ENCODE peak calls at places on chromosomes 5 and 9, in eight cellular contexts. One of them, this sample, is unnamed.

GRCh38 chr5:116382025-116382873 is 192.4 kb downstream of the SEMA6A start:
- DNase-seq in GM06990: no peak
- DNase-seq in stomach: no peak
- DNase-seq in tibial nerve: no peak
- DNase-seq in PC-9: no peak
- DNase-seq in CD4-positive, CD25-positive, alpha-beta regulatory T cell: no peak
- DNase-seq in cardiac muscle cell: no peak
- DNase-seq in bronchial epithelial cell: no peak
- DNase-seq in this sample: no peak

GRCh38 chr5:68270576-68270975 is 55.0 kb downstream of the PIK3R1 start:
- DNase-seq in GM06990: no peak
- DNase-seq in stomach: no peak
- DNase-seq in tibial nerve: no peak
- DNase-seq in PC-9: no peak
- DNase-seq in CD4-positive, CD25-positive, alpha-beta regulatory T cell: no peak
- DNase-seq in cardiac muscle cell: no peak
- DNase-seq in bronchial epithelial cell: no peak
- DNase-seq in this sample: no peak

GRCh38 chr9:136085815-136086212 is 9.3 kb downstream of the NACC2 start:
- DNase-seq in GM06990: peak; percentile 1
- DNase-seq in stomach: peak; percentile 89
- DNase-seq in tibial nerve: no peak
- DNase-seq in PC-9: no peak
- DNase-seq in CD4-positive, CD25-positive, alpha-beta regulatory T cell: no peak
- DNase-seq in cardiac muscle cell: no peak
- DNase-seq in bronchial epithelial cell: no peak
- DNase-seq in this sample: no peak

GRCh38 chr9:35791321-35791921 is at the start of gene NPR2:
- DNase-seq in GM06990: no peak
- DNase-seq in stomach: no peak
- DNase-seq in tibial nerve: no peak
- DNase-seq in PC-9: no peak
- DNase-seq in CD4-positive, CD25-positive, alpha-beta regulatory T cell: no peak
- DNase-seq in cardiac muscle cell: peak; percentile 78
- DNase-seq in bronchial epithelial cell: no peak
- DNase-seq in this sample: no peak

GRCh38 chr5:127871448-127872153 is 168.4 kb downstream of the CCDC192 start:
- DNase-seq in GM06990: no peak
- DNase-seq in stomach: no peak
- DNase-seq in tibial nerve: no peak
- DNase-seq in PC-9: peak; percentile 88
- DNase-seq in CD4-positive, CD25-positive, alpha-beta regulatory T cell: no peak
- DNase-seq in cardiac muscle cell: no peak
- DNase-seq in bronchial epithelial cell: peak; percentile 83
- DNase-seq in this sample: no peak

GRCh38 chr5:122078116-122078865 is at the start of gene LOX:
- DNase-seq in GM06990: no peak
- DNase-seq in stomach: peak; percentile 50
- DNase-seq in tibial nerve: peak; percentile 68
- DNase-seq in PC-9: peak; percentile 57
- DNase-seq in CD4-positive, CD25-positive, alpha-beta regulatory T cell: no peak
- DNase-seq in cardiac muscle cell: peak; percentile 74
- DNase-seq in bronchial epithelial cell: peak; percentile 49
- DNase-seq in this sample: peak; percentile 86

GRCh38 chr5:2817031-2817603 is 65.6 kb upstream of the IRX2 start:
- DNase-seq in GM06990: no peak
- DNase-seq in stomach: no peak
- DNase-seq in tibial nerve: no peak
- DNase-seq in PC-9: no peak
- DNase-seq in CD4-positive, CD25-positive, alpha-beta regulatory T cell: no peak
- DNase-seq in cardiac muscle cell: no peak
- DNase-seq in bronchial epithelial cell: no peak
- DNase-seq in this sample: no peak

GRCh38 chr5:107592515-107592914 is 78.2 kb downstream of the EFNA5 start:
- DNase-seq in GM06990: no peak
- DNase-seq in stomach: no peak
- DNase-seq in tibial nerve: no peak
- DNase-seq in PC-9: no peak
- DNase-seq in CD4-positive, CD25-positive, alpha-beta regulatory T cell: no peak
- DNase-seq in cardiac muscle cell: peak; percentile 14
- DNase-seq in bronchial epithelial cell: no peak
- DNase-seq in this sample: no peak

GRCh38 chr9:111108946-111109345 is 70.7 kb upstream of the LPAR1 start:
- DNase-seq in GM06990: no peak
- DNase-seq in stomach: no peak
- DNase-seq in tibial nerve: no peak
- DNase-seq in PC-9: no peak
- DNase-seq in CD4-positive, CD25-positive, alpha-beta regulatory T cell: no peak
- DNase-seq in cardiac muscle cell: no peak
- DNase-seq in bronchial epithelial cell: no peak
- DNase-seq in this sample: no peak

GRCh38 chr9:38432922-38433510 is 8.8 kb upstream of the IGFBPL1 start:
- DNase-seq in GM06990: no peak
- DNase-seq in stomach: no peak
- DNase-seq in tibial nerve: no peak
- DNase-seq in PC-9: peak; percentile 34
- DNase-seq in CD4-positive, CD25-positive, alpha-beta regulatory T cell: peak; percentile 46
- DNase-seq in cardiac muscle cell: peak; percentile 53
- DNase-seq in bronchial epithelial cell: peak; percentile 47
- DNase-seq in this sample: peak; percentile 57

GRCh38 chr9:93677641-93678136 is 101.3 kb downstream of the PHF2 start:
- DNase-seq in GM06990: no peak
- DNase-seq in stomach: no peak
- DNase-seq in tibial nerve: no peak
- DNase-seq in PC-9: no peak
- DNase-seq in CD4-positive, CD25-positive, alpha-beta regulatory T cell: no peak
- DNase-seq in cardiac muscle cell: no peak
- DNase-seq in bronchial epithelial cell: no peak
- DNase-seq in this sample: no peak

GRCh38 chr9:93194584-93194983 is 10.6 kb downstream of the WNK2 start:
- DNase-seq in GM06990: no peak
- DNase-seq in stomach: no peak
- DNase-seq in tibial nerve: no peak
- DNase-seq in PC-9: no peak
- DNase-seq in CD4-positive, CD25-positive, alpha-beta regulatory T cell: no peak
- DNase-seq in cardiac muscle cell: no peak
- DNase-seq in bronchial epithelial cell: no peak
- DNase-seq in this sample: no peak

DNA sequence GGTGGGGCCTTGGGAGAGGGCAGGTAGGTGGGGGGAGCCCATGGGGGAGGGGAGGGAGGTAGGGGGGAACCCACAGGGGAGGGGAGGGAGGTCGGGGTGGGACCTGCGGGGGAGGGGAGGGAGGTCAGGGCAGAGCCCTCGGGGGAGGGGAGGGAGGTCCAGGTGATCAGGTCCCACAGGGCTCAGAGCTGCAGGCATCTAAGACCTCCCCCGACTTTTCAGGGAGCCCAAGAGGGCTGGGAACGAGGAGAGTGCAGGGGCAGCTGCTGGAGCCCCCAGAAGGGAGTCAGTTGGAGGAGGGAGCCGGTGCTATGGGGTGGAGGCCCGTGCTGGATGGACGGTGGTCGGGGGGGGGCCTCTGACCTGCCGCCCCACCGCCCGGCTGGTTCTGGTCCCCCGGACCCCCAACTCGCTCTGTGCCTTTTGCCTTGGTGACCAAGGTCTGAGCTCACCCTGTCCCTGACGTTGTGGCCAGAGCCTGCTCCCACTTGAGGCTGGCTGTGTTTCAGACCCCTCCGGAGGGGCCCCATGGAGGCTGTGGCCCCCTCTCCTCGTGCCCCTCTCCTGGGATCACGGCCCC is 31.8 kb downstream of the SLC9A3 start:
- DNase-seq in GM06990: no peak
- DNase-seq in stomach: no peak
- DNase-seq in tibial nerve: no peak
- DNase-seq in PC-9: no peak
- DNase-seq in CD4-positive, CD25-positive, alpha-beta regulatory T cell: no peak
- DNase-seq in cardiac muscle cell: no peak
- DNase-seq in bronchial epithelial cell: no peak
- DNase-seq in this sample: no peak
- H3K36me3 ChIP-seq in GM06990: no peaks in the 10 kb centered on the region
- H3K36me3 ChIP-seq in stomach: no peaks in the 10 kb centered on the region
- H3K36me3 ChIP-seq in tibial nerve: no peaks in the 10 kb centered on the region
- H3K36me3 ChIP-seq in PC-9: no peaks in the 10 kb centered on the region
- H3K36me3 ChIP-seq in CD4-positive, CD25-positive, alpha-beta regulatory T cell: no peaks in the 10 kb centered on the region
- H3K36me3 ChIP-seq in cardiac muscle cell: no peaks in the 10 kb centered on the region
- H3K36me3 ChIP-seq in bronchial epithelial cell: no peaks in the 10 kb centered on the region
- H3K36me3 ChIP-seq in this sample: no peaks in the 10 kb centered on the region

DNA sequence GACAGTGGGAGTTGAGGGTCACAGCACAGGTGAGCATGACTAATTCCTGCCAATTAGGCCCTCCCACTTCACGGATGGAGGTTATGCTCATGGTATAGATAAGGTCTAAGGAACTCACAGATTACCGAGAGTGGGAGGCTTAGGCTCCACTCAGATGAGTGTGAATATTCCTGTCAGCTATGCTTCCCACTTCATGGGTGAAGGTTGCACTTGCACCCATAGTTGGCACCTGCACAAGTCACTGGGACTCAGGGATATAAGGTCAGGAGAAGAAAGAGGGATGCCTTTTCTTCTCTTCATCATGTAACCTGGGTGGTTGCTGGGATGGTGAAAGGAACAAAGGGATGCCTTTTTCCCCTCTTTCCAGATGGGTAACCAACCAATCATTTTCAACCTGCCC is 264.9 kb upstream of the TNC start:
- DNase-seq in GM06990: no peak
- DNase-seq in stomach: no peak
- DNase-seq in tibial nerve: no peak
- DNase-seq in PC-9: no peak
- DNase-seq in CD4-positive, CD25-positive, alpha-beta regulatory T cell: no peak
- DNase-seq in cardiac muscle cell: no peak
- DNase-seq in bronchial epithelial cell: no peak
- DNase-seq in this sample: no peak
- H3K4me3 ChIP-seq in GM06990: no peak overlapping the region
- H3K4me3 ChIP-seq in stomach: no peak overlapping the region
- H3K4me3 ChIP-seq in tibial nerve: no peak overlapping the region
- H3K4me3 ChIP-seq in PC-9: no peak overlapping the region
- H3K4me3 ChIP-seq in CD4-positive, CD25-positive, alpha-beta regulatory T cell: no peak overlapping the region
- H3K4me3 ChIP-seq in cardiac muscle cell: no peak overlapping the region
- H3K4me3 ChIP-seq in bronchial epithelial cell: no peak overlapping the region
- H3K4me3 ChIP-seq in this sample: no peak overlapping the region

DNA sequence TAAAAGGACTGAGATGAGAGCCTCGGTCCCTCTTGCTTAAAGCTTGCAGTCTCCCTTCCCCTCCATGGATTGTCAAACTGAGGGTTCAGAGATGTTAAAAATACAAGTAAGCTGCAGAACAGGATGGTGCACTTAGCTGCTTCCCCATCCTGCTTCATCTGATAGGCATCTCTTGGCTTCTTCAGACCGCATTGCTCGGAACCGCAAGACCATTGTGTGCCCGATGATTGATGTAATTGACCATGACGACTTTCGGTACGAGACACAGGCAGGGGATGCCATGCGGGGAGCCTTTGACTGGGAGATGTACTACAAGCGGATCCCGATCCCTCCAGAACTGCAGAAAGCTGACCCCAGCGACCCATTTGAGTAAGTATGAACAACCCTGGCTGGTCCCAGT is 65.5 kb upstream of the SAP30L start:
- DNase-seq in GM06990: no peak
- DNase-seq in stomach: no peak
- DNase-seq in tibial nerve: no peak
- DNase-seq in PC-9: no peak
- DNase-seq in CD4-positive, CD25-positive, alpha-beta regulatory T cell: no peak
- DNase-seq in cardiac muscle cell: no peak
- DNase-seq in bronchial epithelial cell: no peak
- DNase-seq in this sample: no peak
- H3K36me3 ChIP-seq in GM06990: peaks cover 25% of the 10 kb centered on the region
- H3K36me3 ChIP-seq in stomach: peaks cover 87% of the 10 kb centered on the region
- H3K36me3 ChIP-seq in tibial nerve: no peaks in the 10 kb centered on the region
- H3K36me3 ChIP-seq in PC-9: peaks cover 15% of the 10 kb centered on the region
- H3K36me3 ChIP-seq in CD4-positive, CD25-positive, alpha-beta regulatory T cell: peaks cover 69% of the 10 kb centered on the region
- H3K36me3 ChIP-seq in cardiac muscle cell: no peaks in the 10 kb centered on the region
- H3K36me3 ChIP-seq in bronchial epithelial cell: peaks cover 5% of the 10 kb centered on the region
- H3K36me3 ChIP-seq in this sample: no peaks in the 10 kb centered on the region

DNA sequence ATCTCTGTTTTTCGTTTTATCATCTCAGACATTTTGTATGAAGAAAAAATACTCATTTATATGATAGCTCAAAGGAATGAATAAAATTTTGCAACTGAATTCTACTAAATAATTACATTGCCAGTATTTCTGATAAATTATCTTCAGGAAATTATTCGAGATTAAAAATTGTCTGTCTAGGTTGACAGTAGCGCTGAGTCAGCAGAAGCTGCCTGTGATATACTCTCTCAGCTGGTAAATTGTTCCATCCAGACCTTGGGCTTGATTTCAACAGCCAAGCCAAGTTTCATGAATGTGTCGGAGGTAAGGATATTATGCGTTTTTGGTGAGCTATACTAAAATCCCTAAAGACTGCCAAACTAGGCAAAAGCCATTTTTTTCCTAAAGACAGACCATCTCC is 17.5 kb downstream of the LECT2 start:
- DNase-seq in GM06990: no peak
- DNase-seq in stomach: no peak
- DNase-seq in tibial nerve: no peak
- DNase-seq in PC-9: no peak
- DNase-seq in CD4-positive, CD25-positive, alpha-beta regulatory T cell: no peak
- DNase-seq in cardiac muscle cell: no peak
- DNase-seq in bronchial epithelial cell: no peak
- DNase-seq in this sample: no peak
- H3K4me3 ChIP-seq in GM06990: no peak overlapping the region
- H3K4me3 ChIP-seq in stomach: no peak overlapping the region
- H3K4me3 ChIP-seq in tibial nerve: no peak overlapping the region
- H3K4me3 ChIP-seq in PC-9: no peak overlapping the region
- H3K4me3 ChIP-seq in CD4-positive, CD25-positive, alpha-beta regulatory T cell: no peak overlapping the region
- H3K4me3 ChIP-seq in cardiac muscle cell: no peak overlapping the region
- H3K4me3 ChIP-seq in bronchial epithelial cell: no peak overlapping the region
- H3K4me3 ChIP-seq in this sample: no peak overlapping the region

GRCh38 chr5:141514330-141515111 is 25.6 kb downstream of the PCDHGC5 start:
- DNase-seq in GM06990: no peak
- DNase-seq in stomach: no peak
- DNase-seq in tibial nerve: no peak
- DNase-seq in PC-9: no peak
- DNase-seq in CD4-positive, CD25-positive, alpha-beta regulatory T cell: no peak
- DNase-seq in cardiac muscle cell: no peak
- DNase-seq in bronchial epithelial cell: peak; percentile 97
- DNase-seq in this sample: no peak
- H3K36me3 ChIP-seq in GM06990: peaks cover 11% of the 10 kb centered on the region
- H3K36me3 ChIP-seq in stomach: peaks cover 54% of the 10 kb centered on the region
- H3K36me3 ChIP-seq in tibial nerve: no peaks in the 10 kb centered on the region
- H3K36me3 ChIP-seq in PC-9: peaks cover 20% of the 10 kb centered on the region
- H3K36me3 ChIP-seq in CD4-positive, CD25-positive, alpha-beta regulatory T cell: peaks cover 43% of the 10 kb centered on the region
- H3K36me3 ChIP-seq in cardiac muscle cell: no peaks in the 10 kb centered on the region
- H3K36me3 ChIP-seq in bronchial epithelial cell: peaks cover 12% of the 10 kb centered on the region
- H3K36me3 ChIP-seq in this sample: peaks cover 32% of the 10 kb centered on the region